ENCODE peak calls at places on chromosomes 7 and 10, in six cellular contexts. T is spleen, W is PC-3, V is cardiac muscle cell, U is left lung, X is thoracic aorta. Y is an unnamed sample.

GRCh38 chr10:122567056-122567660 is 6.6 kb downstream of the DMBT1 start:
- DNase-seq in W (peak; percentile 38), T (peak; percentile 62), V (peak; percentile 39), U (no peak), X (no peak), Y (no peak)

GRCh38 chr10:28793482-28793881 is 116.2 kb downstream of the BAMBI start:
- DNase-seq in V (no peak), W (peak; percentile 6), T (no peak), U (no peak), X (no peak), Y (no peak)

GRCh38 chr7:117111532-117111931 is 158.2 kb downstream of the ST7 start:
- DNase-seq in U (no peak), V (no peak), T (no peak), X (no peak), W (no peak), Y (no peak)

GRCh38 chr10:73889014-73889413 is 14.7 kb upstream of the CAMK2G start:
- DNase-seq in X (no peak), U (no peak), V (no peak), T (no peak), W (peak; percentile 100), Y (peak; percentile 71)

GRCh38 chr7:114988755-114989154 is 66.9 kb downstream of the MDFIC start:
- DNase-seq in X (no peak), W (peak; percentile 76), U (no peak), T (no peak), V (no peak), Y (no peak)

GRCh38 chr10:2263556-2263955 is 526.2 kb upstream of the ADARB2 start:
- DNase-seq in U (no peak), T (no peak), X (no peak), V (no peak), W (no peak), Y (no peak)

GRCh38 chr10:75209325-75210192 is 1.0 kb upstream of the VDAC2 start:
- DNase-seq in T (peak; percentile 95), W (peak; percentile 80), X (peak; percentile 43), U (peak; percentile 90), V (no peak), Y (peak; percentile 89)

GRCh38 chr7:65268782-65269149 is 104.9 kb upstream of the ZNF92 start:
- DNase-seq in X (no peak), U (no peak), T (no peak), W (no peak), V (no peak), Y (no peak)

GRCh38 chr10:49679480-49679893 is at the start of gene C10orf53:
- DNase-seq in X (no peak), W (no peak), T (no peak), U (peak; percentile 78), V (peak; percentile 87), Y (no peak)

GRCh38 chr10:124401633-124402032 is 17.1 kb downstream of the OAT start:
- DNase-seq in V (no peak), W (no peak), U (no peak), T (no peak), X (no peak), Y (no peak)

GRCh38 chr10:124403548-124403947 is 15.2 kb downstream of the OAT start:
- DNase-seq in T (no peak), V (peak; percentile 96), U (no peak), X (no peak), W (peak; percentile 88), Y (no peak)

GRCh38 chr10:124407451-124407850 is 11.3 kb downstream of the OAT start:
- DNase-seq in T (no peak), V (no peak), U (no peak), W (no peak), X (no peak), Y (no peak)

DNA sequence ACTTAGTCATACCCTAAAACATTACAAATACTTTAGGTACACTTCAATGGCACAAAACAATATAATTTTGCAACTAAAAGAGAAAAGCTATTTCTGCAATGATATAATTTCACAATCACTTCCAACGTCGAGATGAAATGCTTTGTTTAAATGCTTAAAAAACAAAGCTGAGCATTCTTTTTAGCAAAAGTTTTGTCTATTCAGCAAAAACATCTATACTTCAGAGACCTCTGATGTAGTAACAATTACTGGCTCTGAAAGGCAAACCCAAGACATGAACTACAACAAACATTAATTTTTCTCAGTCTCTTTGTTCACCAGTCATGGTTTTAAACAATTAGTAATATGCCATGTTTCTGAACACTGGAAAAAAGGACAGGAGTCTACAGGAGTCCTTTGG is 16.4 kb downstream of the OAT start:
- DNase-seq in W (no peak), V (no peak), U (no peak), X (no peak), T (no peak), Y (no peak)
- H3K36me3 ChIP-seq in W (peaks cover 35% of the 10 kb centered on the region), V (peaks cover 49% of the 10 kb centered on the region), U (peaks cover 80% of the 10 kb centered on the region), X (peaks cover 64% of the 10 kb centered on the region), T (peaks cover 30% of the 10 kb centered on the region), Y (peaks cover 77% of the 10 kb centered on the region)

GRCh38 chr10:105679781-105680180 is 1038.7 kb downstream of the SORCS3 start:
- DNase-seq in X (no peak), V (no peak), T (no peak), U (no peak), W (no peak), Y (no peak)
- H3K4me1 ChIP-seq in X (no peaks in the 10 kb centered on the region), V (no peaks in the 10 kb centered on the region), T (no peaks in the 10 kb centered on the region), U (no peaks in the 10 kb centered on the region), W (no peaks in the 10 kb centered on the region), Y (no peaks in the 10 kb centered on the region)

GRCh38 chr10:31526681-31527080 is 207.7 kb downstream of the ZEB1 start:
- DNase-seq in W (no peak), T (peak; percentile 62), V (no peak), X (no peak), U (peak; percentile 57), Y (no peak)
- H3K36me3 ChIP-seq in W (no peaks in the 10 kb centered on the region), T (peaks cover 12% of the 10 kb centered on the region), V (peaks cover 28% of the 10 kb centered on the region), X (peaks cover 18% of the 10 kb centered on the region), U (peaks cover 25% of the 10 kb centered on the region), Y (no peaks in the 10 kb centered on the region)

GRCh38 chr10:68096913-68097509 is 12.3 kb upstream of the MYPN start:
- DNase-seq in U (no peak), W (peak; percentile 99), T (no peak), V (no peak), X (no peak), Y (no peak)
- H3K4me1 ChIP-seq in U (no peaks in the 10 kb centered on the region), W (peaks cover 95% of the 10 kb centered on the region), T (no peaks in the 10 kb centered on the region), V (no peaks in the 10 kb centered on the region), X (no peaks in the 10 kb centered on the region), Y (no peaks in the 10 kb centered on the region)

GRCh38 chr7:157224627-157225026 is 85.9 kb downstream of the UBE3C start:
- DNase-seq in X (no peak), U (no peak), W (peak; percentile 23), T (no peak), V (no peak), Y (no peak)

GRCh38 chr7:157219154-157219553 is 80.4 kb downstream of the UBE3C start:
- DNase-seq in U (no peak), W (no peak), V (no peak), T (no peak), X (no peak), Y (no peak)

DNA sequence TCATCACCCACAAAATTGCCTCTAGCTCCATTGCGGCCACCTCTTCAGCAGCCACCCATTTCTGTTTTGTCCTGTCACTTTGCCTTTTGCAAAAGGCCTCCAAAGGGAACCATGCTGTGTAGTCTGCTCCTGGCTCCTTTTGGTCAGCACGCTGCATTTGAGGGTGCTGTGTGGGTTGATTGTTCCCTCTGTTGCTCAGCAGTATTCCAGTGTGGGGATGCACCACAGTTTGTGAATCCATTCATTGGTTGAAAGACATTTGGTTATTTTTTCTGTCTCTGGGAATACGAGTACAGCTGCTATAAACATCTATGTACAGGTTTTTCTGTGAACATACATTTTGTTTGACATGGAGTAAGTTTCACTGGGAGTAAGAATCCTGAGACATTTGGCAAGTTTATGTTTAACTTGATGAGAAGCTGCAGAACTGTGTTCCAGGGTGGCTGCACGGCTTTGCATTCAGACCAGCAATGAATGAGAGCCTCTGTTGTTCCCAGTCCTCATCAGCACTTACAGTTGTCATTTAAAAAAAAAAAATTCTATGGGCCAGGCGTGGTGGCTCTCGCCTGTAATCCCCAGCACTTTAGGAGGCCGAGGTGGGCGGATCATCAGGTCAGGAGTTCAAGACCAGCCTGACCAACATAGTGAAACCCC is 82.3 kb downstream of the UBE3C start:
- DNase-seq in T (no peak), U (no peak), X (no peak), W (no peak), V (no peak), Y (no peak)
- H3K36me3 ChIP-seq in T (peaks cover 52% of the 10 kb centered on the region), U (peaks cover 98% of the 10 kb centered on the region), X (peaks cover 29% of the 10 kb centered on the region), W (peaks cover 31% of the 10 kb centered on the region), V (peaks cover 45% of the 10 kb centered on the region), Y (peaks cover 78% of the 10 kb centered on the region)

GRCh38 chr7:98234429-98235147 is 17.4 kb downstream of the TECPR1 start:
- DNase-seq in V (no peak), U (peak; percentile 1), X (no peak), W (no peak), T (no peak), Y (no peak)

GRCh38 chr7:98238976-98239375 is 13.1 kb downstream of the TECPR1 start:
- DNase-seq in V (no peak), U (peak; percentile 25), X (no peak), W (no peak), T (no peak), Y (no peak)

GRCh38 chr7:98238076-98238475 is 14.0 kb downstream of the TECPR1 start:
- DNase-seq in U (peak; percentile 57), T (no peak), W (no peak), V (no peak), X (no peak), Y (no peak)

GRCh38 chr7:98235901-98236300 is 16.1 kb downstream of the TECPR1 start:
- DNase-seq in X (no peak), W (no peak), T (no peak), U (peak; percentile 72), V (no peak), Y (no peak)

DNA sequence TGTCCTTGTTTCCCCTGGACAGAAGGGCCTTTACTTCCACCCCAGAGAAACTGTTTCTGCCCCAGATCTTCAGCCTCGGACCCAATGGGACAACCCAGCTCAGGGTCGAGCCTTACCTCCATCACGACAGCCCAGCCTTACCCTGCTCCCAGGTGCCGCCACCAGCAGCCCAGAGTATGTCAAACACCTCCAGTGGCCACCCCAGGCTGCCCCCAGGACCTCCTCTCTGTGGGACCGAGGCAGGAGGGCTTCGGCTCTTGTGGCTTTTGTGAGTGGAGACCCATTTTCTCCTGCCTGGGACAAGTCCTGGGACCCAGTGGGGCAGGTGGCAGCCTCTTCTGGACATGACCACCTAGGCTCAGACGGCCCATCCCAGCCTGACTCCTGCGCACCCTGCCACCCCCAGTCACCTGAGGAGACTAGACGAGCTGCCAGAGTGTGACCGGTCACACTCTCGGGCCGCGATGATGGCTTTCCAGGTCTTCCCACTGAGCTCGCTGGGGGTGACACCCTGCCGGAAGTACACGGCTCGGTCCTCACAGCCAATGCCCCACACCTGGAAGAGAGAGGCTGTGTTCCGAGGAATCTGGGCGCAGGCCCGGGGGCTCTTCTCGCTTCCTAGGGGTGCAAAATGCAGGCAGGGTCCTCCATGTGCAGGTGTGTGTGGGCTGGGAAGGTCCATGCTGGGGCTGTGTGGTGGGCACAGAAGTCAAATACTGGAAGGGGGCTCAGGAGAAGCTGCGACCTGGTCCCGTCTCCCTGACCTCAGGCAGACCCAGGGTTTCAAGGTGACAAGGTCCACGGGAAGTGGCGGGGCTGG is 15.5 kb downstream of the TECPR1 start:
- DNase-seq in W (no peak), U (peak; percentile 63), T (no peak), X (no peak), V (no peak), Y (no peak)
- H3K4me1 ChIP-seq in W (no peaks in the 10 kb centered on the region), U (no peaks in the 10 kb centered on the region), T (no peaks in the 10 kb centered on the region), X (no peaks in the 10 kb centered on the region), V (no peaks in the 10 kb centered on the region), Y (no peaks in the 10 kb centered on the region)

GRCh38 chr10:17651891-17652290 is 7.9 kb downstream of the STAM start:
- DNase-seq in V (no peak), W (no peak), U (no peak), T (no peak), X (no peak), Y (no peak)
- H3K36me3 ChIP-seq in V (no peaks in the 10 kb centered on the region), W (peaks cover 12% of the 10 kb centered on the region), U (no peaks in the 10 kb centered on the region), T (no peaks in the 10 kb centered on the region), X (no peaks in the 10 kb centered on the region), Y (no peaks in the 10 kb centered on the region)